ENCODE peak calls at places on chromosome 9, in four cellular contexts. G is endothelial cell of umbilical vein, H is A549, D is HepG2. R is an unnamed sample.

GRCh38 chr9:89888233-89888632 is 283.4 kb downstream of the GADD45G start:
- DNase-seq in G (no peak), H (no peak), D (no peak), R (no peak)

GRCh38 chr9:27047126-27047525 is 41.7 kb upstream of the LRRC19 start:
- DNase-seq in G (no peak), H (no peak), D (no peak), R (no peak)

GRCh38 chr9:117189121-117189520 is 225.7 kb downstream of the ASTN2 start:
- DNase-seq in G (no peak), H (no peak), D (no peak), R (no peak)

GRCh38 chr9:34990908-34991832 is 1.6 kb downstream of the DNAJB5 start:
- DNase-seq in G (no peak), H (no peak), D (no peak), R (no peak)

GRCh38 chr9:16653491-16654407 is 216.7 kb downstream of the BNC2 start:
- DNase-seq in G (peak; percentile 17), H (no peak), D (peak; percentile 42), R (no peak)

GRCh38 chr9:122370303-122370702 is 521 bp upstream of the PTGS1 start:
- DNase-seq in G (no peak), H (no peak), D (no peak), R (peak; percentile 71)

GRCh38 chr9:21711504-21711903 is 90.9 kb upstream of the MTAP start:
- DNase-seq in G (no peak), H (no peak), D (no peak), R (no peak)

GRCh38 chr9:89489548-89490527 is 8.1 kb downstream of the SEMA4D start:
- DNase-seq in G (no peak), H (no peak), D (no peak), R (no peak)

GRCh38 chr9:84940294-84940693 is 270.8 kb downstream of the NTRK2 start:
- DNase-seq in G (no peak), H (no peak), D (no peak), R (no peak)

GRCh38 chr9:1505489-1505888 is 455.3 kb downstream of the DMRT2 start:
- DNase-seq in G (no peak), H (no peak), D (no peak), R (no peak)

GRCh38 chr9:127963359-127964064 is 17.3 kb downstream of the EEIG1 start:
- DNase-seq in G (no peak), H (no peak), D (no peak), R (no peak)

GRCh38 chr9:88724241-88724805 is 189.3 kb downstream of the NXNL2 start:
- DNase-seq in G (no peak), H (no peak), D (no peak), R (no peak)

GRCh38 chr9:79917417-79917816 is 345.7 kb downstream of the TLE4 start:
- DNase-seq in G (no peak), H (no peak), D (no peak), R (no peak)

DNA sequence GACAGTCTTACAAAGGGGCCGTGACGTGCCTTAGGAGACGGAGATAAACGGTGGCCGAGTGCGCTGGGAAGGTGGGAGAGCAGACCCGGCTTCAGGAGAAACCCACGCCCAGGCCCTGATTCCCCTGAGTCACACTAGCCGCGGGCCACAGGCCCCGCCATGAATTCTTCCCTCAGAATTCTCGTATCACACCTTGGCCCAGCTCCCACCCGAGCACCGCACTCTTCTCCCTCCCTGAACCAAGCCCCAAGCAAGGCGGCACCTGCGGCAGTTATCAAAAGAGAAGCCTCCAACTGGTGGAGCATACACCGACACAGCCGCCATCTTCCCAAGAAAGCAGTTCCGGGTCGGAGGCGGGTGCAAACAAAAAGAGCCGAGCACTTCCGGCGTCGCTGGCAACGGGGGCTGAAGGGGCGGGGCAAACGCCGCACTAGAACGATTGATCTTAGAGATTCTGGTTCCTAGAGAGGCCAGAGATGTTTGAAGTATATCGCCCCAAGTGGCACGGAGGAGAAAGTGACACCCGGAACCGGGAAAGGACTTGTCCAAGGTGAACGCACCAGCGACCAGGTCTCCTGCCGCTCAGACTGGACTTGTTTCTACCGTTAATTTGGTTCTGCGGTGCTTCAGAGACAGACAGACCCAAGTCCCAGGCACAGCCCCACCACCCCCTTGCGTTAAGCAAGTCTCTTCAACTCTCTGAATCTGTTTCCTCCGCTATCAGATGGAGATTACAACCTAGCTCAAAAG is at the start of gene PSMB7:
- DNase-seq in G (peak; percentile 97), H (peak; percentile 92), D (peak; percentile 94), R (peak; percentile 96)
- TF ChIP-seq POLR2A in G (peak; percentile 26), H (peak; percentile 41), D (peak; percentile 70), R (peak; percentile 70)

DNA sequence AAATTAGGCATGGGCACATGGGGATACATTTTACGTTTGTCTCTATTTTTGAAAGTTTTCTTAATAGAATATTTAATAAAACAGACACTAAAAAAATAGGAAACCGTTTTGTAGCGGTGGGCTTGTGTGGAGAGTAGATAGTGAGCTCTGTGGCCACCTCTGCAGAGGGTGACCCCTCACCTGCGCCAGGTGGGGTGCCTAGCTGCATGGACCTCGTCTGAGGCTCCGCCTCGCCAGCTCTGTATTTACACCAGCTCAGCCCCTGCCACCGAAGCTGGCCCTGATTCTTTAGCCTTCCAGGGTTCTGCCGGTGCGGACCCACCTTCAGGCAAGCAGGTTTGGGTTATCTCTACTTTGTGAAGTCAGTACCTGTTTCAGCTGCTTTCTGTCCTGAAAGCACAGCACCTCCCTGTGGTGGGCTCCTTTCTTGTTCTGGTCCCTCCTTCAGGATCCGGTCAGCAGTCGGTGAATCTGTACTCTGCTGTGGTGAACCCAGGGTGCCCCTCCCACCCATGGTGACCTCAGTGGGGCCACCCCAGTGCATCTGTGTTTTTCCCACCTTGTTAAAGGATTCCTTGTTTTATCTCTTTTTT is 105.2 kb upstream of the CACNA1B start:
- DNase-seq in G (no peak), H (no peak), D (no peak), R (no peak)
- TF ChIP-seq CTCF in G (peak; percentile 10), H (peak; percentile 10), D (peak; percentile 43), R (peak; percentile 13)

DNA sequence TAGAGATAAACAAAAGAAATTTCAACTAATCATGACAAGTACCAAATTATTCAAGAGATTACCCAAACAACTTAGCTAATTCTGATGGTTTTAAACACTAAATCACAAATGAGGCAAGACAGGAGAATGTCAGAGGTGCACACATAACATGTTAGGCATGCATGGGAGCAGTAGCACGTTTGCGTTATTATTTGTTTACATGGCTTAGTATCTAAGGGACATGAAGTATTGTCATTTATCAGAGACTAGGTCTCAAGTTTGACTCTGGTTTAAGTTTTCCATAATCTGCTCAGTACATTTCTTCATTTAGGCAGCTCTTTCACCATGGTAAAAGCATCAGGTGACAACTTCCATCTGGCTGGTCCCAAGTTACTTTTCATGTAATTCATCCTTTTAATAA is 244.1 kb upstream of the TNC start:
- DNase-seq in G (no peak), H (no peak), D (no peak), R (no peak)
- TF ChIP-seq MYC in G (no peak), H (no peak), D (no peak), R (no peak)

GRCh38 chr9:133505186-133505830 is 19.5 kb downstream of the MYMK start:
- DNase-seq in G (no peak), H (no peak), D (no peak), R (no peak)

GRCh38 chr9:133505901-133506652 is 18.7 kb downstream of the MYMK start:
- DNase-seq in G (no peak), H (no peak), D (no peak), R (no peak)

GRCh38 chr9:133508046-133508445 is 16.7 kb downstream of the MYMK start:
- DNase-seq in G (no peak), H (no peak), D (no peak), R (no peak)

GRCh38 chr9:133507246-133507965 is 17.4 kb downstream of the MYMK start:
- DNase-seq in G (no peak), H (no peak), D (no peak), R (no peak)

DNA sequence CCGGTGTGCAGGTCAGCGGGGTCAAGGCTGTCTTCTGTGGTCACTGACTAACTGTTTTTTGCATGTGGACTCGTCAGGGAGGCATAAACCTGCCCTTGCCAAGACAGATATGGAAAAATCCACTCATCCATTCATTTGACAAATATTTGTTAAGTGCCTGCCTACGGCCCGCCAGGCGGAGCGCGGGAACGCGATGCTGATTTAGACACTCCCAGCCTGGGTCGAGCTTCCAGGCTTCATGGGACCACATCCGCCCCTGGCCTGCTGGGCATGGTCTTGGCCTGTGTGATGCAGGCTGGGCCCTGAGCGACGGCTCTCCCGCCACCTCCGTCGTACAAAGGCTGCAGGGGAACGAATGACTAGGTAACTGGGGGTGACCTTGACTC is 18.1 kb downstream of the MYMK start:
- DNase-seq in G (no peak), H (no peak), D (peak; percentile 98), R (no peak)
- TF ChIP-seq POLR2A in G (no peak), H (no peak), D (no peak), R (no peak)

GRCh38 chr9:137226338-137227056 is 805 bp upstream of the RNF224 start:
- DNase-seq in G (no peak), H (no peak), D (no peak), R (no peak)

GRCh38 chr9:137228515-137228967 is 1.2 kb downstream of the RNF224 start:
- DNase-seq in G (no peak), H (no peak), D (no peak), R (no peak)

GRCh38 chr9:137228968-137229896 is 1.5 kb upstream of the SLC34A3 start:
- DNase-seq in G (no peak), H (no peak), D (no peak), R (no peak)

GRCh38 chr9:137227057-137227852 is at the start of gene RNF224:
- DNase-seq in G (peak; percentile 68), H (peak; percentile 78), D (peak; percentile 69), R (peak; percentile 80)

DNA sequence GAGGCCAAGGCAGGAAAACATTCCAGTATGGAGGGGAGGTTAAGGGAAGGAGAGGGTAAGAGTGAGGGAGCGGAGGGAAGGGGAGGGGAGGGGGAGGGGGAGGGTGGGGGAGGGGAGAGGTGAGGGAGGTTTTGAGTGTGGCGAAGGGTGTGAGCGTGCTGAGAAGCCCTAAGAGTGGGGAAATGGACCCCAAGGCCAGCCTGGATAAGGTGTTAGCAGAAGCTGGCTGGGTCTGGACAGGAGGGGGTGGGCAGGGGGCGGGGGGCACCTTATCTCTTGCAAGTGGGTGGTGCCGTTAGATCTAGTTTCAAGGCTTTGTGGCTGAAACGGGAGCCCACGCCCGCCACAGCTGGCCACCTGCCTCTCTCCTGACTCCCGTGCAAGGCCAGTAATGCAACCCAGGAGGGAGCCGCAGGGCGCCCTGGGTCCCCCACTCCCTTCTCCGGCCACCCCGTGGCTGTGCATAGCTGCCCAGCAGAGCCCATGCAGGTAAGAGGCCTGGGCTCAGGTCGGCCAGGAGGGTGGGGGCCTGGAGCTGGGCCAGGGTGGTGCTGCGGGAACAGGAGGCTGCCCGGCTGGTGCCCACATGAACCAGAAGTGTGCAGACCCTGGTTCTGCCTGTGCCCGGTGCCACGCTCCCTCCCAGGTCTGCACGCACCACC is 682 bp downstream of the RNF224 start:
- DNase-seq in G (no peak), H (no peak), D (no peak), R (no peak)
- TF ChIP-seq CTCF in G (no peak), H (no peak), D (no peak), R (no peak)

DNA sequence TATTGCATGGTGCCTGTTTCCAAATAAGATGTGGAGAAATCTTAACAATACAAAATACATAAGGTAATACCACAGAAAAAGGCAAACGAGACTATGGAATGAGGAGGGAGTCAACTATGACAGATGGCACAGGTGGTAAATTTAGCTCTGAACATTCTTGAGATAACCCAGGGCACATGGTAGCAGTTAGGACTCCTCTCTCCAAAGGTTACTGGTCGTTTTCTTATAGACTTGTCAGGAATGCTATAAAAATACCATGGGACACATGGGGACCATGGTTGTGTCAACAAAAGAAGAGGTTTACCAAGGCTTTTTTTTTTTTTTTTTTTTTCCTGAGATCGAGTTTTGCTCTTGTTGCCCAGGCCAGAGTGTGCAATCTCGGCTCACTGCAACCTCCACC is 209.4 kb upstream of the RFX3 start:
- DNase-seq in G (no peak), H (no peak), D (no peak), R (no peak)
- TF ChIP-seq MYC in G (no peak), H (no peak), D (no peak), R (no peak)

R was measured in NB4.